ENCODE peak calls at places on chromosome 6, in five cellular contexts. U, H, S, T and J are unnamed samples.

GRCh38 chr6:111238464-111239119 is 151.3 kb downstream of the SLC16A10 start:
- DNase-seq in U (no peak), H (no peak), S (no peak), T (no peak), J (no peak)

GRCh38 chr6:162698440-162698839 is 29.1 kb downstream of the PRKN start:
- DNase-seq in U (no peak), H (no peak), S (no peak), T (no peak), J (no peak)

GRCh38 chr6:167141667-167142432 is 15.9 kb downstream of the GPR31 start:
- DNase-seq in U (no peak), H (no peak), S (peak), T (no peak), J (no peak)

GRCh38 chr6:108254436-108255410 is 6.1 kb downstream of the SNX3 start:
- DNase-seq in U (no peak), H (no peak), S (no peak), T (no peak), J (no peak)

GRCh38 chr6:27250955-27251671 is 3.6 kb downstream of the PRSS16 start:
- DNase-seq in U (no peak), H (peak), S (peak), T (no peak), J (peak)

GRCh38 chr6:158068893-158069799 is 87.5 kb downstream of the SYNJ2 start:
- DNase-seq in U (no peak), H (peak), S (no peak), T (peak), J (no peak)

GRCh38 chr6:75546401-75546800 is 52.8 kb upstream of the FILIP1 start:
- DNase-seq in U (no peak), H (no peak), S (no peak), T (no peak), J (no peak)

GRCh38 chr6:36313628-36313895 is 23.1 kb downstream of the BNIP5 start:
- DNase-seq in U (no peak), H (no peak), S (no peak), T (no peak), J (no peak)

GRCh38 chr6:111982681-111983080 is 71.2 kb upstream of the CCN6 start:
- DNase-seq in U (no peak), H (no peak), S (no peak), T (no peak), J (peak)

GRCh38 chr6:81465859-81466258 is 286.6 kb downstream of the TENT5A start:
- DNase-seq in U (no peak), H (no peak), S (no peak), T (no peak), J (no peak)

GRCh38 chr6:11772109-11772830 is 6.3 kb downstream of the ADTRP start:
- DNase-seq in U (no peak), H (no peak), S (no peak), T (peak), J (no peak)

GRCh38 chr6:30061766-30062458 is 847 bp downstream of the POLR1H start:
- DNase-seq in U (no peak), H (no peak), S (no peak), T (peak), J (no peak)

GRCh38 chr6:151374024-151374423 is 17.3 kb downstream of the ZBTB2 start:
- DNase-seq in U (no peak), H (no peak), S (no peak), T (no peak), J (no peak)

GRCh38 chr6:52135217-52135616 is 47.8 kb upstream of the PKHD1 start:
- DNase-seq in U (no peak), H (no peak), S (no peak), T (no peak), J (no peak)

GRCh38 chr6:131917763-131918649 is 33.2 kb downstream of the CCN2 start:
- DNase-seq in U (no peak), H (no peak), S (no peak), T (no peak), J (no peak)

GRCh38 chr6:73027691-73028090 is 197.6 kb downstream of the KHDC1L start:
- DNase-seq in U (no peak), H (no peak), S (no peak), T (no peak), J (no peak)

GRCh38 chr6:127119361-127120108 is 1.1 kb downstream of the RSPO3 start:
- DNase-seq in U (no peak), H (peak), S (peak), T (peak), J (no peak)

GRCh38 chr6:163457637-163458561 is 43.4 kb downstream of the QKI start:
- DNase-seq in U (no peak), H (no peak), S (no peak), T (no peak), J (peak)

GRCh38 chr6:11598687-11599086 is 61.1 kb downstream of the TMEM170B start:
- DNase-seq in U (no peak), H (no peak), S (no peak), T (no peak), J (no peak)

GRCh38 chr6:113854531-113855499 is 2.3 kb upstream of the MARCKS start:
- DNase-seq in U (peak), H (peak), S (peak), T (peak), J (peak)

GRCh38 chr6:122220254-122220653 is 179.2 kb upstream of the HSF2 start:
- DNase-seq in U (no peak), H (no peak), S (no peak), T (no peak), J (no peak)

GRCh38 chr6:73714227-73714626 is 18.2 kb downstream of the CD109 start:
- DNase-seq in U (no peak), H (no peak), S (no peak), T (no peak), J (no peak)

GRCh38 chr6:81969814-81970213 is 217.3 kb upstream of the TENT5A start:
- DNase-seq in U (no peak), H (no peak), S (peak), T (no peak), J (no peak)

GRCh38 chr6:53691252-53691651 is 25.7 kb upstream of the KLHL31 start:
- DNase-seq in U (no peak), H (no peak), S (no peak), T (no peak), J (no peak)

GRCh38 chr6:37717836-37718251 is 20.2 kb upstream of the MDGA1 start:
- DNase-seq in U (no peak), H (no peak), S (no peak), T (no peak), J (no peak)

GRCh38 chr6:40901322-40902055 is 137.5 kb downstream of the UNC5CL start:
- DNase-seq in U (no peak), H (no peak), S (no peak), T (no peak), J (no peak)

GRCh38 chr6:114142256-114142655 is 171.3 kb upstream of the HDAC2 start:
- DNase-seq in U (no peak), H (no peak), S (no peak), T (no peak), J (no peak)

GRCh38 chr6:41572613-41573012 is 26.4 kb downstream of the FOXP4 start:
- DNase-seq in U (no peak), H (no peak), S (no peak), T (no peak), J (no peak)

GRCh38 chr6:64522859-64523258 is 887.3 kb downstream of the PHF3 start:
- DNase-seq in U (no peak), H (no peak), S (no peak), T (no peak), J (no peak)

GRCh38 chr6:106087548-106088325 is 1.6 kb downstream of the PRDM1 start:
- DNase-seq in U (no peak), H (peak), S (no peak), T (no peak), J (no peak)

GRCh38 chr6:106094261-106094963 is 8.3 kb downstream of the PRDM1 start:
- DNase-seq in U (no peak), H (no peak), S (no peak), T (no peak), J (no peak)

GRCh38 chr6:106089981-106090380 is 3.8 kb downstream of the PRDM1 start:
- DNase-seq in U (no peak), H (no peak), S (no peak), T (no peak), J (no peak)

GRCh38 chr6:106094964-106095335 is 8.8 kb downstream of the PRDM1 start:
- DNase-seq in U (no peak), H (no peak), S (no peak), T (no peak), J (no peak)

GRCh38 chr6:106092279-106092678 is 6.1 kb downstream of the PRDM1 start:
- DNase-seq in U (no peak), H (no peak), S (no peak), T (no peak), J (no peak)
- H3K4me3 ChIP-seq in U (no peak), H (no peak), S (no peak), T (no peak), J (no peak)

DNA sequence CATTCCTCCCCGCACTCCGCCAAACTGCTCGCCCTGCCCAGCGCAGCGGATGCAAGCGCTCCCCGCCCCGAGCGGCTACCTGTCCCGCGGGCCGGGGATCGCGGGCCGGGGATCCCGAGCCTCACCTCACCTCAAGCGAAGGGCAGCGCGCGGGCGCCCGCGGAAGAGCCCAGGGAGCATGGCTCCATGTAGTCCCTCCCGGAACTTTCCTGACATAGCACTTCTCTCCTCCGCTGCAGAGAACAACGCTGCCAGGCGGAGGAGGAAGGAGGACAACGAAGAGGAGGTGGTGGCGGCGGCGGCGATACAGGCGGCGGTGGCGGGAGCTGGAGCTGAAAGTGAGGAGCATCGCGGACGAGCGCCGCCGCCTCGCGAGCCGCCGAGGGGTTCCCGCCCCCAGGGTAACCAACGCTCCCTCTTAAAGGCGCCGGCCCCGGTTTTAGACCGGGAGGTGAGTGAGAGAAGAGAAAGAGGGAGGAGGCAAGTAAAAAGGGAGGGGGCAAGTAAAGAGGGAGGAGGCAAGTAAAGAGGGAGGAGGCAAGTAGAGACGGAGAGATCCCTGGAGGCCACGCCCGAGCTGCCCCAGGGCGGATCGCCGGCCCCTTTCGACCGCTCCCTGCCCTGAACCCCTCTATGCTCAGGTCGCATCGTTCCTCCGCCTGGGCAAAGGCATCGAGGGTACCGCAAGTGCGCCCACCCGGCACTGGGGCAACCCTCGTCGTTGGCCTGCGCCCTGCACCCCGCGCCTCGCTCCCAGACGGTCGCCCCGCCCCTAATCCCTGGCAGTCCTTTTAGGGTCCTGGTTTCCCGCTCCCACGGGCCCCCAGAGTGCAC is at the start of gene GPR63:
- DNase-seq in U (peak), H (peak), S (peak), T (peak), J (peak)
- TF ChIP-seq POLR2A in U (no peak), H (peak), S (no peak), T (no peak), J (no peak)

GRCh38 chr6:33711140-33712129 is at the start of gene UQCC2:
- DNase-seq in U (peak), H (peak), S (peak), T (peak), J (peak)

GRCh38 chr6:33708516-33709204 is 2.8 kb downstream of the UQCC2 start:
- DNase-seq in U (no peak), H (no peak), S (peak), T (no peak), J (no peak)

GRCh38 chr6:33710296-33711121 is 991 bp downstream of the UQCC2 start:
- DNase-seq in U (no peak), H (no peak), S (peak), T (peak), J (no peak)

GRCh38 chr6:33707771-33708170 is 3.7 kb downstream of the UQCC2 start:
- DNase-seq in U (no peak), H (no peak), S (peak), T (no peak), J (no peak)

DNA sequence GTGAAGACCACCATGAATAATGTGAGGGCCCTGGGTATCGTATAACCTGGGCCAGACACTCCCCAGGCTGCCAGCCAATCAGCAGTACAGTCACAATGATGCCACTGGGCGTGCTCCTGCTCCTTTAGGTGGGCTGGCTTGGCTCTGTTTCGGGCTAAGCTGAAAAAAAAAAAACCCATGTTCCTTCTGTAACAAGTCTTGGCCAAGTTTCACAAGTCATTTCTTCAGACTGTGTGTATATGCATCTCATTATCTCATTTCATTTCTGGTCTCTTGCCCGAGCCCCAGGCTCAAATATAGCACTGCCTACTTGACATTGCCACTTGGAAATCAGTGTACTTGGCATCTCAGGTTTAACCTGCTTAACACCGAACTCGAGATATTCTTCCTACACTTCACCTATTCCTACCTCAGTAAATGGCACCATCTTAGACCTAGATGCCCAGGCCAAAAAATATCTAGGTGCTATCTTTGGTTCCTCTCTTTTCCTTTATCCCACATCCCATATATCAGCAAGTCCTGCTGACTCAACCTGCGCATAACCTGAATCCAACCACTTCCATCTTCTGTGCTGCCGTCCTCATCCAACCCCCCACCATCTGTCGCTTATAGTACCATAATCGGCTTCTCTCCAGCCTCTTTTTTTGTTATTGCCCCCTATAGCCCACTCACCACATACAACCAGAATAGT is 1.8 kb downstream of the UQCC2 start:
- DNase-seq in U (no peak), H (no peak), S (peak), T (no peak), J (no peak)
- TF ChIP-seq CTCF in U (no peak), H (no peak), S (no peak), T (no peak), J (no peak)

GRCh38 chr6:142015011-142015410 is 117.7 kb upstream of the GJE1 start:
- DNase-seq in U (no peak), H (no peak), S (no peak), T (no peak), J (no peak)

GRCh38 chr6:142013286-142013685 is 119.4 kb upstream of the GJE1 start:
- DNase-seq in U (no peak), H (no peak), S (no peak), T (no peak), J (no peak)

GRCh38 chr6:142011775-142012174 is 121.0 kb upstream of the GJE1 start:
- DNase-seq in U (no peak), H (no peak), S (no peak), T (no peak), J (no peak)

GRCh38 chr6:142014515-142014914 is 118.2 kb upstream of the GJE1 start:
- DNase-seq in U (no peak), H (no peak), S (no peak), T (no peak), J (no peak)

DNA sequence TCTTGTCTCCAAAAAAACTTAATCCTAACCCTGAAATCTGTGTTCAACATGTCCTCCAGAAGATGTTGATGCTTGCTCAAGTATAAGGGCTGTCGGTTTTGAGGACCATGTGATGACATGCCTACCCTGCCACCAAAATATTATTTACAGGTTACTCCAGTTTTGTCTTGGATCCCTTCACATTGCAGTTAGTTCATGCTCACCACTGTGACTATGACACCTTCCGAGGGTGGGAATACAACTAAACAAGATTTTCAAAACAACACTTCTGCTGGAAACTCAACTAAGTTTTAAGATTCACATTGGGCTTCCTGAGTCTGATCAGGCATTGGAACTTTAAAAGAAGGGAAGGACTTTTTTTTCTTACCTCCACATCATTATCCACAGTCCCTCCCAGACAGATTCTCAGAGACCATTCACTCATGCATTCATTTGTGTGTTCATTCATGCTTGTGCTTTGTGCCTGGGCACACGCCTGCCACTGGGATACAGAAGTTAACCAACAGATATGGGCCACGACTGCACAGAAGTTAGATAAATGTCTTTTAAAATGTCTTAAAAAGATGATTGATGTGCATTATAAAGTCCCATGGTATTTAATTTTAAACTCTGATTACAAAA is 118.7 kb upstream of the GJE1 start:
- DNase-seq in U (no peak), H (no peak), S (no peak), T (no peak), J (no peak)
- H3K4me3 ChIP-seq in U (no peak), H (no peak), S (no peak), T (no peak), J (no peak)

GRCh38 chr6:153048631-153049030 is 46.1 kb upstream of the MTRF1L start:
- DNase-seq in U (no peak), H (no peak), S (no peak), T (no peak), J (no peak)

GRCh38 chr6:153045271-153045670 is 42.8 kb upstream of the MTRF1L start:
- DNase-seq in U (no peak), H (no peak), S (no peak), T (no peak), J (no peak)

GRCh38 chr6:153044295-153044694 is 41.8 kb upstream of the MTRF1L start:
- DNase-seq in U (no peak), H (no peak), S (no peak), T (no peak), J (no peak)

GRCh38 chr6:153047386-153047785 is 44.9 kb upstream of the MTRF1L start:
- DNase-seq in U (no peak), H (no peak), S (no peak), T (no peak), J (no peak)

GRCh38 chr6:153043719-153044118 is 41.2 kb upstream of the MTRF1L start:
- DNase-seq in U (no peak), H (no peak), S (no peak), T (no peak), J (no peak)
- TF ChIP-seq POLR2A in U (no peak), H (no peak), S (no peak), T (no peak), J (no peak)

DNA sequence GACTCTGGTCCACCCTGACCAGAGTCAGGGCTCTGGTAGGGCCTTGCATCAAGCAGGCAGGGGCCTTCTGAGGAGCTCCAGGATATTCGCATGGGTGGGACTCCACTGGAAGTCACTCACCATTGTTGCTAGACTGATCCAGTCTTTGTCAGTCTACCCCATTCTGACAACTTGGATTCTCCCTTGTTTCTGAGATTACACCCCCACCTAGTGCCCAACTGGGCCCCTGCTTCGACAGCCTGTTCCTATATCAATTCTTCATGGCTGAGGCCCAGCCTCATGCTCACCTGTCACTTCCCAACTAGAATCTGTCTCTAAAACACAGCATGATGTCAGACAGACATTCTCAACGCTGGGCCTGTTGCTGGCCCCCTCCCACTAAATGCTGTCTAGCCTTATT is 5.2 kb downstream of the SLC35D3 start:
- DNase-seq in U (no peak), H (no peak), S (no peak), T (no peak), J (no peak)
- TF ChIP-seq CTCF in U (no peak), H (peak), S (no peak), T (no peak), J (no peak)